ENCODE peak calls at places on chromosomes 3 and 15, in six cellular contexts. K is HS-5, L is epithelial cell of esophagus, I is foreskin fibroblast, M is colonic mucosa, C is fibroblast of gingiva. O is an unnamed sample.

GRCh38 chr3:37458162-37458895 is 283.9 kb upstream of the LRRFIP2 start:
- DNase-seq in K (no peak), L (no peak), I (no peak), M (no peak), C (no peak), O (no peak)

GRCh38 chr3:58824285-58824684 is 157.7 kb upstream of the FAM3D start:
- DNase-seq in K (no peak), L (peak), I (peak), M (peak), C (peak), O (peak)

GRCh38 chr3:175659951-175660350 is 800.8 kb downstream of the NAALADL2 start:
- DNase-seq in K (no peak), L (peak), I (peak), M (no peak), C (no peak), O (no peak)

GRCh38 chr3:188529228-188529627 is 375.3 kb downstream of the LPP start:
- DNase-seq in K (no peak), L (peak), I (peak), M (no peak), C (no peak), O (peak)

GRCh38 chr3:177833392-177833791 is 636.1 kb upstream of the TBL1XR1 start:
- DNase-seq in K (no peak), L (no peak), I (no peak), M (no peak), C (no peak), O (no peak)

GRCh38 chr3:193010191-193010590 is 92.5 kb upstream of the MB21D2 start:
- DNase-seq in K (no peak), L (no peak), I (peak), M (no peak), C (no peak), O (peak)

GRCh38 chr15:55267401-55268053 is 22.1 kb downstream of the RAB27A start:
- DNase-seq in K (no peak), L (no peak), I (peak), M (peak), C (no peak), O (peak)

GRCh38 chr3:45055411-45056143 is 29.5 kb downstream of the CLEC3B start:
- DNase-seq in K (peak), L (peak), I (peak), M (no peak), C (peak), O (peak)

GRCh38 chr3:114213669-114214541 is 23.5 kb downstream of the ZNF80 start:
- DNase-seq in K (peak), L (peak), I (peak), M (no peak), C (peak), O (peak)

GRCh38 chr3:121430816-121431215 is 115.0 kb downstream of the POLQ start:
- DNase-seq in K (no peak), L (no peak), I (no peak), M (no peak), C (no peak), O (no peak)

GRCh38 chr15:64767203-64767602 is 8.2 kb downstream of the RBPMS2 start:
- DNase-seq in K (no peak), L (no peak), I (no peak), M (no peak), C (no peak), O (peak)

GRCh38 chr15:26889298-26889898 is 22.5 kb downstream of the GABRA5 start:
- DNase-seq in K (no peak), L (peak), I (peak), M (peak), C (peak), O (peak)

GRCh38 chr3:128971421-128971820 is 22.5 kb downstream of the CFAP92 start:
- DNase-seq in K (no peak), L (no peak), I (peak), M (peak), C (peak), O (peak)

GRCh38 chr3:165259518-165260193 is 63.5 kb upstream of the SLITRK3 start:
- DNase-seq in K (peak), L (peak), I (no peak), M (no peak), C (peak), O (no peak)

GRCh38 chr3:149512073-149512782 is 37.7 kb downstream of the TM4SF4 start:
- DNase-seq in K (no peak), L (peak), I (peak), M (peak), C (peak), O (peak)

GRCh38 chr15:43274136-43274535 is 7.4 kb upstream of the TGM5 start:
- DNase-seq in K (no peak), L (peak), I (peak), M (no peak), C (no peak), O (peak)

GRCh38 chr15:92958105-92958504 is 58.0 kb downstream of the CHD2 start:
- DNase-seq in K (no peak), L (peak), I (no peak), M (no peak), C (peak), O (peak)

GRCh38 chr15:57216288-57216687 is 160.0 kb upstream of the CGNL1 start:
- DNase-seq in K (peak), L (peak), I (peak), M (no peak), C (peak), O (peak)

GRCh38 chr15:58981808-58982475 is 5.5 kb upstream of the RNF111 start:
- DNase-seq in K (no peak), L (no peak), I (no peak), M (no peak), C (no peak), O (no peak)

GRCh38 chr3:116140100-116140689 is 305.1 kb downstream of the LSAMP start:
- DNase-seq in K (peak), L (peak), I (peak), M (no peak), C (peak), O (peak)

GRCh38 chr15:100831466-100831865 is 48.2 kb upstream of the ALDH1A3 start:
- DNase-seq in K (no peak), L (peak), I (no peak), M (no peak), C (no peak), O (peak)

GRCh38 chr15:79595995-79596622 is 164.0 kb downstream of the MINAR1 start:
- DNase-seq in K (peak), L (peak), I (peak), M (peak), C (peak), O (peak)

GRCh38 chr15:101167791-101168462 is 83.9 kb downstream of the CHSY1 start:
- DNase-seq in K (peak), L (peak), I (peak), M (peak), C (peak), O (peak)

GRCh38 chr3:65006300-65006739 is 318.5 kb upstream of the ADAMTS9 start:
- DNase-seq in K (peak), L (no peak), I (peak), M (no peak), C (peak), O (peak)

GRCh38 chr15:43285609-43286037 is 18.9 kb upstream of the TGM5 start:
- DNase-seq in K (peak), L (peak), I (peak), M (peak), C (peak), O (peak)

GRCh38 chr15:74497584-74497983 is 36.6 kb upstream of the UBL7 start:
- DNase-seq in K (no peak), L (peak), I (peak), M (peak), C (no peak), O (peak)

GRCh38 chr15:78810377-78811123 is 714 bp downstream of the ADAMTS7 start:
- DNase-seq in K (no peak), L (peak), I (peak), M (peak), C (peak), O (peak)

GRCh38 chr3:194691481-194692281 is 6.0 kb downstream of the FAM43A start:
- DNase-seq in K (no peak), L (no peak), I (peak), M (no peak), C (peak), O (peak)

O was measured in EH.